ENCODE peak calls at places on chromosomes 2 and 18, in eight cellular contexts. T is brain microvascular endothelial cell; S is activated T-cell treated with anti-CD3 and anti-CD28 coated beads, Interleukin-2, amount 50 U/mL, for 4 hours; P is Daoy; D is HEK293T; F is prostate gland; Y is left cardiac atrium; W is Calu3. O is an unnamed sample.

GRCh38 chr2:216408426-216409315 is 3.6 kb upstream of the SMARCAL1 start:
- DNase-seq in Y (no peak), T (no peak), P (no peak), F (no peak), S (no peak), W (no peak), D (no peak), O (peak)

GRCh38 chr2:23926289-23926749 is 604 bp downstream of the ATAD2B start:
- DNase-seq in S (no peak), P (peak), Y (peak), D (peak), W (peak), T (no peak), F (no peak), O (no peak)

GRCh38 chr18:48831113-48831759 is 119.5 kb downstream of the SMAD7 start:
- DNase-seq in P (no peak), S (no peak), Y (no peak), W (no peak), F (no peak), T (no peak), D (no peak), O (no peak)

GRCh38 chr2:106147159-106147558 is 46.9 kb downstream of the UXS1 start:
- DNase-seq in F (no peak), P (peak), D (no peak), S (no peak), Y (no peak), T (no peak), W (no peak), O (peak)

GRCh38 chr2:193011870-193012269 is 817.1 kb upstream of the TMEFF2 start:
- DNase-seq in P (no peak), W (no peak), T (no peak), F (no peak), S (no peak), Y (no peak), D (no peak), O (no peak)

GRCh38 chr2:18247282-18248110 is 313.0 kb downstream of the RDH14 start:
- DNase-seq in T (no peak), F (no peak), W (no peak), D (no peak), S (no peak), P (no peak), Y (no peak), O (no peak)

GRCh38 chr2:235468978-235469694 is 24.7 kb upstream of the AGAP1 start:
- DNase-seq in P (peak), T (peak), D (peak), F (no peak), S (no peak), Y (peak), W (peak), O (no peak)

GRCh38 chr2:179263015-179263414 is 1.6 kb downstream of the SESTD1 start:
- DNase-seq in T (no peak), Y (no peak), F (no peak), D (no peak), P (no peak), S (no peak), W (no peak), O (peak)

GRCh38 chr2:85813978-85814801 is 60.4 kb downstream of the ATOH8 start:
- DNase-seq in Y (peak), D (peak), W (peak), P (peak), S (peak), T (peak), F (peak), O (peak)

GRCh38 chr18:63119647-63120046 is 199.9 kb downstream of the BCL2 start:
- DNase-seq in T (no peak), Y (no peak), P (peak), F (peak), W (peak), S (no peak), D (peak), O (peak)

GRCh38 chr18:50649821-50650220 is 89.9 kb downstream of the MAPK4 start:
- DNase-seq in S (no peak), T (peak), D (no peak), P (peak), Y (peak), F (peak), W (no peak), O (no peak)

GRCh38 chr18:22378672-22379282 is 38.9 kb downstream of the CTAGE1 start:
- DNase-seq in T (peak), W (peak), D (peak), P (peak), S (no peak), F (no peak), Y (peak), O (peak)

GRCh38 chr18:13392029-13392750 is 173.6 kb downstream of the LDLRAD4 start:
- DNase-seq in F (no peak), S (no peak), P (no peak), T (no peak), W (no peak), D (no peak), Y (no peak), O (no peak)

O was measured in HepG2.